ENCODE peak calls at places on chromosome 15, in six cellular contexts. A is GM12878, O is IMR-90, J is A549, N is K562, F is HepG2. M is an unnamed sample.

GRCh38 chr15:95208071-95208470 is 976.7 kb downstream of the MCTP2 start:
- DNase-seq in F (no peak), A (no peak), O (no peak), J (no peak), N (no peak), M (no peak)

GRCh38 chr15:89136818-89137772 is 48.8 kb downstream of the ABHD2 start:
- DNase-seq in F (peak; percentile 95), N (no peak), O (peak; percentile 33), J (no peak), A (no peak), M (no peak)

GRCh38 chr15:39315200-39315599 is 265.7 kb upstream of the THBS1 start:
- DNase-seq in F (no peak), N (no peak), J (no peak), A (no peak), O (no peak), M (no peak)

GRCh38 chr15:99682455-99682854 is 50.8 kb downstream of the LYSMD4 start:
- DNase-seq in A (no peak), N (no peak), O (peak; percentile 95), F (no peak), J (no peak), M (no peak)

GRCh38 chr15:32867313-32867626 is 149.5 kb downstream of the GREM1 start:
- DNase-seq in N (no peak), J (peak; percentile 78), A (no peak), F (no peak), O (peak; percentile 96), M (no peak)

GRCh38 chr15:32705450-32705849 is 12.4 kb upstream of the GREM1 start:
- DNase-seq in A (no peak), J (no peak), N (no peak), F (no peak), O (peak; percentile 76), M (no peak)

GRCh38 chr15:101558217-101558941 is 68.9 kb upstream of the PCSK6 start:
- DNase-seq in O (no peak), F (peak; percentile 83), N (no peak), A (no peak), J (no peak), M (no peak)

GRCh38 chr15:45337224-45337623 is 41.1 kb downstream of the GATM start:
- DNase-seq in J (no peak), O (no peak), N (no peak), F (no peak), A (no peak), M (no peak)

GRCh38 chr15:56320861-56321260 is 44.4 kb upstream of the TEX9 start:
- DNase-seq in F (no peak), N (no peak), A (no peak), J (no peak), O (no peak), M (no peak)

GRCh38 chr15:73927003-73927475 is 777 bp downstream of the LOXL1 start:
- DNase-seq in F (no peak), J (no peak), O (no peak), N (peak; percentile 18), A (no peak), M (peak; percentile 52)

GRCh38 chr15:40338041-40338657 is 2.6 kb downstream of the CCDC9B start:
- DNase-seq in F (peak; percentile 58), O (peak; percentile 60), J (peak; percentile 72), A (no peak), N (peak; percentile 91), M (peak; percentile 80)

GRCh38 chr15:46213551-46213950 is 578.7 kb downstream of the SQOR start:
- DNase-seq in A (no peak), N (no peak), O (no peak), J (no peak), F (no peak), M (no peak)

GRCh38 chr15:58696740-58697139 is 52.8 kb downstream of the ADAM10 start:
- DNase-seq in N (no peak), A (no peak), F (no peak), O (no peak), J (no peak), M (no peak)

GRCh38 chr15:41812820-41813375 is 15.0 kb upstream of the JMJD7 start:
- DNase-seq in J (no peak), O (no peak), N (peak; percentile 38), A (no peak), F (no peak), M (no peak)

GRCh38 chr15:27241942-27242341 is 271.0 kb downstream of the GABRG3 start:
- DNase-seq in F (no peak), N (no peak), O (no peak), A (no peak), J (no peak), M (no peak)

GRCh38 chr15:80259942-80260510 is 8.0 kb upstream of the CTXND1 start:
- DNase-seq in F (no peak), O (no peak), J (no peak), N (no peak), A (no peak), M (no peak)

GRCh38 chr15:37101634-37102314 is 1.4 kb upstream of the MEIS2 start:
- DNase-seq in O (peak; percentile 70), A (no peak), F (peak; percentile 51), N (peak; percentile 79), J (peak; percentile 66), M (peak; percentile 34)
- TF ChIP-seq BHLHE40 in O (no peak), A (no peak), F (no peak), N (no peak), J (no peak), M (no peak)

GRCh38 chr15:70182858-70183695 is 85.4 kb upstream of the TLE3 start:
- DNase-seq in O (no peak), A (no peak), F (no peak), N (no peak), J (peak; percentile 41), M (peak; percentile 46)
- TF ChIP-seq BHLHE40 in O (no peak), A (no peak), F (no peak), N (no peak), J (no peak), M (no peak)

GRCh38 chr15:35979608-35980007 is 433.6 kb upstream of the DPH6 start:
- DNase-seq in F (no peak), O (peak; percentile 7), J (no peak), A (no peak), N (no peak), M (no peak)
- TF ChIP-seq BHLHE40 in F (no peak), O (no peak), J (no peak), A (no peak), N (no peak), M (no peak)

DNA sequence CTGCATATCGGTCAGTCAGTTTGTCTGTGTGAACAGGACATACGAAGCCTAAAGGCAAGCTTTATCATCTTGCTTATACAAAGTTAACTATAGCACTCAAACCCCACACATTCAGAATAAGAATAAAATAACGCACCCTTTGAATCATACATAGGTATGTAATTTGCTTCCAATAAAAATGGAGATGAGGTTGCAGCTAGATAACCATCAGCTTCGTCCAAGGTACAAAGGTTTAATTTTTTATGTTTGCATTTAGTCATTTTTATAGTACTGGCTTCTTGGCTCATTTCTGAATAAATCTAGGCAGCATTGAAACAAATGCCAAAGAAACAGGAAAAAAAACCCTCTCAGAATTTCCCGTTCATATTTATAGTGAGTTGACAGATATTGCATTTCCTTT is 549.7 kb downstream of the AGBL1 start:
- DNase-seq in N (no peak), J (peak; percentile 21), O (no peak), A (no peak), F (no peak), M (no peak)
- TF ChIP-seq BHLHE40 in N (no peak), J (no peak), O (no peak), A (no peak), F (no peak), M (no peak)

GRCh38 chr15:43229977-43230376 is 9.2 kb upstream of the EPB42 start:
- DNase-seq in F (no peak), J (no peak), N (no peak), O (no peak), A (no peak), M (no peak)

GRCh38 chr15:43219929-43220886 is 610 bp downstream of the EPB42 start:
- DNase-seq in F (no peak), A (no peak), N (peak; percentile 71), O (no peak), J (no peak), M (no peak)

GRCh38 chr15:43220991-43221403 is at the start of gene EPB42:
- DNase-seq in A (no peak), N (peak; percentile 71), F (no peak), J (no peak), O (no peak), M (no peak)

GRCh38 chr15:43226436-43227305 is 5.9 kb upstream of the EPB42 start:
- DNase-seq in N (no peak), A (no peak), J (no peak), O (no peak), F (no peak), M (no peak)

DNA sequence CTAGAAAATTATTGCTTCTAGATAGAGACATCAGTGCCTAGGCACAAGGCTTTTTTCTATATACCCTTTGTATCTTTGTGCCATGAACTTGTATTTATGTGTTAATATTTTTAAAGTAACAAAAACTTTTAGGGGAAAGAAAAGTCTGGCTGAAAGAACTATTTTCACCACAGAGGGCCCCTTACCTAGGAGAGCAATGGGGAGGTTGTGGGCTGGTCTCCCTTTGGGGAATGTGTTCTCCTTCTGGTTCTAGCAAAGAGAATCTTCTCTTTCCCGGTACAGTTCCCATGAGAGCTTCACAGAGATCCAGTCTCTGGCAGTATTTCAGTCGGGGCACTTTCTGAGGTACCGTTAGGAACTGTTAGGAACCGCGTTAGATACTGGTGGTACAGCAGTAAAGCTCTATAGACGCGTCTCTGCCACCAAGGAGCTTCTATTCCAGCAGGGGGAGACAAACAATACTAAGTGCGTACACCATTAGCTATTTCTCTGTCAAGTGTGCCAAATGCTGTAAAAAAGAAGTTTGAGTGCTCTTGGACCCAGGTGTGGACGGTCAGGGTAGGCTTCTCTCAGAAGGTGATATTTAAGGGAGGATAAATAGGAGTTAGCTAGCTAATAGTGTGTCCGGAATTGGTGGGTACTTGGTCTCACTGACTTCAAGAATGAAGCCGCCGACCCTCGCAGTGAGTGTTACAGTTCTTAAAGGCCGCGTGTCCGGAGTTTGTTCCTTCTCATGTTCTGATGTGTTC is 4.6 kb upstream of the EPB42 start:
- DNase-seq in A (peak; percentile 45), N (no peak), J (peak; percentile 42), O (peak; percentile 63), F (peak; percentile 63), M (peak; percentile 30)
- TF ChIP-seq BHLHE40 in A (peak; percentile 27), N (no peak), J (no peak), O (no peak), F (no peak), M (no peak)

DNA sequence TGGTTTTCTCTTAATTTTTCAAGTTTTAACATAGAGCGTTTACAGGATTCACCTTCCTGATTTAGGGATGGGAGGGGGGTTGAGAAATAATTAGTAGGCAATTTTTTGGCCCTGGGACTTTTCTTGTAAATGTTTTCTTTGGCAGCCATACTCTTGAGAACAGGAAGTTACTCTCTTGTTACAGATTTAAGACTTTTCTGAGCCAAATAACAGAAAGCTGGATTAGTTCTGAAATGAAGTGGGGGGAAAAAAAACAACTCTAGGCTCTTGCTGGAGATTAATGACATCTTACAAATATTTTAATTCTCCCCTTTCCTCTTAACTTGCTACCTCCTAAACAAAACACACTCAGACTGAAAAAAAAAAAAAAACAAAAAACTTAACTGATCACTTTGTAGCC is 13.8 kb upstream of the POLR2M start:
- DNase-seq in J (no peak), A (no peak), N (no peak), F (no peak), O (peak; percentile 12), M (no peak)
- TF ChIP-seq BHLHE40 in J (no peak), A (no peak), N (no peak), F (no peak), O (no peak), M (no peak)

M was measured in HEK293T.